ENCODE peak calls at places on chromosomes 1 and 21, in four cellular contexts. P is fibroblast of lung; J is fibroblast of the aortic adventitia; B is naive thymus-derived CD4-positive, alpha-beta T cell. F is an unnamed sample.

GRCh38 chr1:201329801-201330200 is 46.5 kb downstream of the PKP1 start:
- DNase-seq in J (no peak), P (no peak), B (no peak), F (no peak)

GRCh38 chr1:80181418-80181817 is 1174.9 kb upstream of the ADGRL4 start:
- DNase-seq in P (no peak), J (no peak), B (no peak), F (no peak)

GRCh38 chr1:169779970-169780369 is 14.7 kb downstream of the METTL18 start:
- DNase-seq in J (peak), P (peak), B (no peak), F (no peak)

GRCh38 chr1:150922519-150922975 is 3.6 kb upstream of the SETDB1 start:
- DNase-seq in P (peak), J (peak), B (peak), F (peak)

GRCh38 chr1:31848381-31848897 is 32.6 kb upstream of the SPOCD1 start:
- DNase-seq in J (no peak), B (peak), P (no peak), F (peak)

GRCh38 chr1:204263240-204263848 is 49.6 kb upstream of the GOLT1A start:
- DNase-seq in B (no peak), P (peak), J (no peak), F (no peak)

GRCh38 chr21:14737922-14738321 is 191.8 kb upstream of the SAMSN1 start:
- DNase-seq in J (peak), B (peak), P (no peak), F (no peak)

GRCh38 chr1:154117642-154118041 is 37.2 kb downstream of the NUP210L start:
- DNase-seq in J (no peak), B (no peak), P (no peak), F (no peak)

GRCh38 chr1:183477986-183478781 is 5.9 kb downstream of the SMG7 start:
- DNase-seq in B (no peak), J (no peak), P (no peak), F (no peak)

GRCh38 chr1:24720152-24720551 is 25.1 kb upstream of the CLIC4 start:
- DNase-seq in P (peak), B (no peak), J (peak), F (no peak)

GRCh38 chr1:224736619-224737352 is 120.7 kb downstream of the CNIH3 start:
- DNase-seq in P (peak), B (no peak), J (peak), F (peak)

GRCh38 chr1:222829868-222830267 is 15.0 kb downstream of the DISP1 start:
- DNase-seq in P (peak), B (no peak), J (peak), F (no peak)

GRCh38 chr1:67489643-67490042 is 59.4 kb upstream of the SERBP1 start:
- DNase-seq in P (peak), J (peak), B (no peak), F (no peak)

GRCh38 chr1:201795066-201795465 is 33.9 kb upstream of the IPO9 start:
- DNase-seq in P (no peak), J (peak), B (no peak), F (no peak)

GRCh38 chr1:213989071-213989739 is 1.4 kb downstream of the PROX1 start:
- DNase-seq in B (peak), J (no peak), P (no peak), F (no peak)

GRCh38 chr1:164588388-164589341 is 29.7 kb downstream of the PBX1 start:
- DNase-seq in P (peak), J (peak), B (no peak), F (no peak)

GRCh38 chr1:203299180-203299579 is 6.1 kb upstream of the BTG2 start:
- DNase-seq in P (no peak), J (no peak), B (no peak), F (no peak)

GRCh38 chr1:94105957-94106529 is 14.9 kb downstream of the ABCA4 start:
- DNase-seq in B (no peak), J (no peak), P (peak), F (no peak)

GRCh38 chr1:53060580-53060979 is 1.4 kb upstream of the PODN start:
- DNase-seq in J (peak), B (no peak), P (peak), F (no peak)

GRCh38 chr21:25639922-25640670 is 1.0 kb downstream of the JAM2 start:
- DNase-seq in P (peak), J (peak), B (no peak), F (no peak)

GRCh38 chr1:244205171-244205570 is 154.1 kb downstream of the ZBTB18 start:
- DNase-seq in B (no peak), J (no peak), P (peak), F (no peak)
- H3K4me3 ChIP-seq in B (no peak), J (no peak), P (no peak), F (no peak)

GRCh38 chr1:37553927-37554808 is at the start of gene SNIP1:
- DNase-seq in J (peak), B (peak), P (peak), F (peak)
- H3K4me3 ChIP-seq in J (peak), B (peak), P (peak), F (peak)

GRCh38 chr1:15325375-15326085 is 78.5 kb downstream of the FHAD1 start:
- DNase-seq in P (no peak), J (no peak), B (no peak), F (no peak)

GRCh38 chr1:15328785-15329480 is 80.8 kb upstream of the EFHD2 start:
- DNase-seq in P (peak), J (peak), B (no peak), F (no peak)

GRCh38 chr1:15324867-15325335 is 77.9 kb downstream of the FHAD1 start:
- DNase-seq in B (no peak), J (no peak), P (no peak), F (no peak)

GRCh38 chr1:15328245-15328784 is 81.3 kb downstream of the FHAD1 start:
- DNase-seq in B (no peak), P (no peak), J (peak), F (no peak)

DNA sequence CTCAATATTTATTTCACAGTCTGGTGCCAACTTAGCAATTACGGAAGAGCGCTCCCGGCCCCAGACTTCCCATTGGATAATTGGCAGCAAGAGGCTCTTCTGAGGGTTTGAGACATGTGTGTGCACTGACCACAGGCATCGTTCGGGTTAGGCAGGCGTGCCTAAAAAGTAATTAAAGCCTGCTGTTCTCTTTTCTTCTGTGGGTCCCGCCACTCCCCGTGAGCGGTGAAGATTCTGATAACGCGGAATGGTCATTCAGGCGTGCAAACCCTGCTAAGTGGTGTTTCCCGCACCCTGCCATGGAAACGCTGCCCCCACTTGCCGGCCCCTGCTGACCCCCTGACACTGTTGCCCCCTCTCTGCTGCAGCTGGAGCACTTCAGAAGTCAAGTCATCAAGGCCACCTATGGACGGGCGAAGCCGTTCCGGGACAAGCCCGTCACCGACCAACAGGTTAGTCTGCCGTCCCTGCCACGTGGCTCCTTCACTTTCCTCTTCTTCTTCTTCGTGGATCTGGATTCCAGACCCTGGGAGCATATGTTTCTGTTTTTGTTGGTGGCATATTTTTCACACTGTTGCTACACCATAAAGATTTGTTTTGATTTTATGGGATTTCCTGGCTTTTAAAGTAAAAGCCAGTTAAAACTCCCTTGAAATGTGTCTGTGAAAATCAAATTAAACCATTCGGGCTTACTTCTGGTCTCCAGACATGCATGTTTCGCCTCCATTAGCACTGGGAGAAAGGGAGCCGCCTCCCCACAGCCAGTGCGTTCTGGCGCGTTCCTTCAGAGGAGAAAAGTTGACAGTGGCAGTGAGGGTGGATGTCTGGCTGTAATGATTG is 79.9 kb downstream of the FHAD1 start:
- DNase-seq in J (peak), B (no peak), P (peak), F (no peak)
- H3K4me3 ChIP-seq in J (no peak), B (no peak), P (no peak), F (no peak)

DNA sequence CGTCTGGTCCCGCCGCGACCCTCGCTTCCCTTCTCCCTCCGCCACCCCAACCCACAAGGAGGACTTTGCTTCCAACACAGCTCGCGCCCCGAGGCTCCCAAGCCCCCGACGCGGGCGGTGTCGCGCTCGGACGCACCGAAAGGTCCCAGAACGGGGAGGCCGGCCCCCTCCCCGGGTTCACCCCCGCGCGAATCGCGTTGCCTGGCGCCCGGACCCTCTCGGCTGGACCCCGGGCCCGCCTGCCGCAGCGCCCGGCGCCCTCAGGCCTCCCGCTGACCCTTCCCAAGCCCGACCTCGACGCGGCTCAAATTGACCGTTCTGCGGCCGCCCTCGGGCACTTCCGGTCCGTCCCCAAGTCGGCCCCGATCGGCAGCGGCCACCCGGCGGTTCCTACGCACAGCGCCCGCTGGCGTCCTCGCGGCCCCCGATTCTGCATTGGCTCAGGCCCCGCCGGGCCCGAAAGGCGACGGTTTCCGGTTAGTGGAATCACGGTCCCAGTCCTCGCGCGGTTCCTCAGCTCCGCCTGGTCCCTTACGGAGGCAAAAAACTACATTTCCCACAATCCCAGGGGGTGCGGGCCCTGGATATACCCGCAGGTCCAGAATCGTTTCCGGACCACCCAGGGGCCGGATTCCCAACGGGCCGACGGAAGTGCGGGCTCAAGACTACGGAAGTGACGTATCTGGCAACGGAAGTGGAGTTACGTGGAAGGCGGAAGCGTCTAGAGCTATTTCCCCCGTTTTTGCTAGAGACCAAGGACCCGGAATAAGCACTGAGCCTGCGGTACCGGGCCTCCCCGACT is at the start of gene AURKAIP1:
- DNase-seq in B (peak), J (peak), P (peak), F (peak)
- H3K4me3 ChIP-seq in B (peak), J (peak), P (peak), F (peak)

GRCh38 chr1:47179988-47180563 is 9.8 kb downstream of the PDZK1IP1 start:
- DNase-seq in P (no peak), J (no peak), B (no peak), F (no peak)

GRCh38 chr1:47178020-47178419 is 11.8 kb downstream of the PDZK1IP1 start:
- DNase-seq in B (no peak), J (no peak), P (no peak), F (no peak)

GRCh38 chr1:47178665-47179022 is 11.2 kb downstream of the PDZK1IP1 start:
- DNase-seq in P (no peak), J (no peak), B (no peak), F (no peak)

GRCh38 chr1:47180603-47181094 is 9.2 kb downstream of the PDZK1IP1 start:
- DNase-seq in J (peak), P (no peak), B (no peak), F (no peak)

GRCh38 chr1:47179023-47179987 is 10.5 kb downstream of the PDZK1IP1 start:
- DNase-seq in P (peak), J (peak), B (peak), F (peak)
- H3K4me3 ChIP-seq in P (peak), J (peak), B (peak), F (peak)

GRCh38 chr1:50422675-50422945 is 633 bp downstream of the DMRTA2 start:
- DNase-seq in J (no peak), B (no peak), P (no peak), F (no peak)

GRCh38 chr1:50422946-50423669 is at the start of gene DMRTA2:
- DNase-seq in P (peak), B (no peak), J (no peak), F (no peak)

GRCh38 chr1:50424940-50425375 is 1.7 kb upstream of the DMRTA2 start:
- DNase-seq in B (no peak), J (no peak), P (no peak), F (no peak)

GRCh38 chr1:50424045-50424939 is 1.0 kb upstream of the DMRTA2 start:
- DNase-seq in J (no peak), B (no peak), P (no peak), F (peak)

GRCh38 chr1:50423670-50424000 is 392 bp upstream of the DMRTA2 start:
- DNase-seq in P (no peak), B (no peak), J (no peak), F (no peak)
- H3K4me3 ChIP-seq in P (no peak), B (no peak), J (no peak), F (peak)

DNA sequence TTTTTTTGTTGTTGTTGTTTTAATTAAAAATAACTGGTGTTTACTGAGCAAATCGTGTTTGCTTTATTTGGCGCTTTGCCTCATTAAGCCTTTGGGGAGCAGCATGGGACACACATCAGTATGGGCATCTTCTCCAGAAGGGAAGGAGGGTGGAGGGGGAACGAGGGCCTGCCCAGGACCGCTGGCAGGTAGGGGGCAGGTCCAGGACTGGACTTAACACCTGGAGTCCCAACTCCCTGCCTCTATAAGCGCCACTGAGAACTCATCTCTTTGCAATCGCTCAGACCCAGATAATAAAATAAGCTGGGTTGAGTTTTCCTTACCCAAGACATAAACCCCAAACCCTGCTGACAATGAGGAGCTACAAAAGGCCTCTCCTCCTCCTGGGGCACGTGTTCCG is 15.1 kb downstream of the ABCG1 start:
- DNase-seq in J (no peak), B (no peak), P (no peak), F (no peak)
- H3K4me3 ChIP-seq in J (no peak), B (peak), P (no peak), F (peak)

GRCh38 chr1:51843948-51844347 is 34.6 kb downstream of the NRDC start:
- DNase-seq in J (no peak), B (no peak), P (no peak), F (no peak)
- H3K4me3 ChIP-seq in J (no peak), B (no peak), P (no peak), F (no peak)